ENCODE peak calls at places on chromosomes 5 and 9, in nine cellular contexts. One of them, this sample, is unnamed.

GRCh38 chr5:149442563-149443182 is 63.6 kb upstream of the IL17B start:
- DNase-seq in tibial nerve: peak
- DNase-seq in H1: peak
- DNase-seq in ovary: peak
- DNase-seq in A549: peak
- DNase-seq in stomach: peak
- DNase-seq in SK-N-SH: peak
- DNase-seq in transverse colon: peak
- DNase-seq in suprapubic skin: peak
- DNase-seq in this sample: peak

GRCh38 chr5:171309276-171309525 is 153 bp downstream of the TLX3 start:
- DNase-seq in tibial nerve: no peak
- DNase-seq in H1: no peak
- DNase-seq in ovary: no peak
- DNase-seq in A549: no peak
- DNase-seq in stomach: no peak
- DNase-seq in SK-N-SH: no peak
- DNase-seq in transverse colon: no peak
- DNase-seq in suprapubic skin: no peak
- DNase-seq in this sample: no peak

GRCh38 chr5:74903165-74903787 is 37.1 kb upstream of the FAM169A start:
- DNase-seq in tibial nerve: no peak
- DNase-seq in H1: peak
- DNase-seq in ovary: no peak
- DNase-seq in A549: peak
- DNase-seq in stomach: peak
- DNase-seq in SK-N-SH: peak
- DNase-seq in transverse colon: peak
- DNase-seq in suprapubic skin: no peak
- DNase-seq in this sample: no peak

GRCh38 chr5:53714324-53715010 is 154.0 kb downstream of the NDUFS4 start:
- DNase-seq in tibial nerve: no peak
- DNase-seq in H1: no peak
- DNase-seq in ovary: no peak
- DNase-seq in A549: peak
- DNase-seq in stomach: no peak
- DNase-seq in SK-N-SH: no peak
- DNase-seq in transverse colon: no peak
- DNase-seq in suprapubic skin: no peak
- DNase-seq in this sample: no peak

GRCh38 chr9:85704744-85705143 is 37.0 kb downstream of the AGTPBP1 start:
- DNase-seq in tibial nerve: no peak
- DNase-seq in H1: no peak
- DNase-seq in ovary: no peak
- DNase-seq in A549: no peak
- DNase-seq in stomach: no peak
- DNase-seq in SK-N-SH: no peak
- DNase-seq in transverse colon: no peak
- DNase-seq in suprapubic skin: no peak
- DNase-seq in this sample: no peak

GRCh38 chr5:177309351-177310191 is 2.1 kb downstream of the MXD3 start:
- DNase-seq in tibial nerve: no peak
- DNase-seq in H1: peak
- DNase-seq in ovary: no peak
- DNase-seq in A549: peak
- DNase-seq in stomach: peak
- DNase-seq in SK-N-SH: peak
- DNase-seq in transverse colon: peak
- DNase-seq in suprapubic skin: no peak
- DNase-seq in this sample: peak

GRCh38 chr5:58107704-58108103 is 352.2 kb downstream of the PLK2 start:
- DNase-seq in tibial nerve: no peak
- DNase-seq in H1: no peak
- DNase-seq in ovary: no peak
- DNase-seq in A549: no peak
- DNase-seq in stomach: no peak
- DNase-seq in SK-N-SH: no peak
- DNase-seq in transverse colon: no peak
- DNase-seq in suprapubic skin: no peak
- DNase-seq in this sample: no peak

GRCh38 chr9:85339337-85339736 is 402.4 kb downstream of the AGTPBP1 start:
- DNase-seq in tibial nerve: no peak
- DNase-seq in H1: no peak
- DNase-seq in ovary: no peak
- DNase-seq in A549: no peak
- DNase-seq in stomach: no peak
- DNase-seq in SK-N-SH: no peak
- DNase-seq in transverse colon: no peak
- DNase-seq in suprapubic skin: no peak
- DNase-seq in this sample: no peak

GRCh38 chr9:110142868-110143866 is 64.8 kb downstream of the C9orf152 start:
- DNase-seq in tibial nerve: no peak
- DNase-seq in H1: no peak
- DNase-seq in ovary: no peak
- DNase-seq in A549: peak
- DNase-seq in stomach: no peak
- DNase-seq in SK-N-SH: peak
- DNase-seq in transverse colon: no peak
- DNase-seq in suprapubic skin: no peak
- DNase-seq in this sample: no peak

GRCh38 chr5:147162740-147163139 is 72.1 kb upstream of the STK32A start:
- DNase-seq in tibial nerve: no peak
- DNase-seq in H1: no peak
- DNase-seq in ovary: no peak
- DNase-seq in A549: no peak
- DNase-seq in stomach: no peak
- DNase-seq in SK-N-SH: no peak
- DNase-seq in transverse colon: no peak
- DNase-seq in suprapubic skin: no peak
- DNase-seq in this sample: no peak

GRCh38 chr5:84634256-84634655 is 249.6 kb upstream of the EDIL3 start:
- DNase-seq in tibial nerve: no peak
- DNase-seq in H1: no peak
- DNase-seq in ovary: no peak
- DNase-seq in A549: no peak
- DNase-seq in stomach: no peak
- DNase-seq in SK-N-SH: no peak
- DNase-seq in transverse colon: no peak
- DNase-seq in suprapubic skin: no peak
- DNase-seq in this sample: no peak

GRCh38 chr9:71683598-71684235 is 84.6 kb downstream of the CEMIP2 start:
- DNase-seq in tibial nerve: peak
- DNase-seq in H1: peak
- DNase-seq in ovary: peak
- DNase-seq in A549: no peak
- DNase-seq in stomach: no peak
- DNase-seq in SK-N-SH: peak
- DNase-seq in transverse colon: no peak
- DNase-seq in suprapubic skin: no peak
- DNase-seq in this sample: no peak

GRCh38 chr5:73365301-73365853 is 83.2 kb downstream of the FOXD1 start:
- DNase-seq in tibial nerve: no peak
- DNase-seq in H1: no peak
- DNase-seq in ovary: no peak
- DNase-seq in A549: peak
- DNase-seq in stomach: no peak
- DNase-seq in SK-N-SH: no peak
- DNase-seq in transverse colon: no peak
- DNase-seq in suprapubic skin: no peak
- DNase-seq in this sample: no peak

GRCh38 chr9:35980289-35981011 is 22.5 kb upstream of the OR2S2 start:
- DNase-seq in tibial nerve: no peak
- DNase-seq in H1: no peak
- DNase-seq in ovary: no peak
- DNase-seq in A549: no peak
- DNase-seq in stomach: no peak
- DNase-seq in SK-N-SH: no peak
- DNase-seq in transverse colon: no peak
- DNase-seq in suprapubic skin: no peak
- DNase-seq in this sample: no peak

GRCh38 chr5:76602094-76602726 is 21.0 kb downstream of the F2RL2 start:
- DNase-seq in tibial nerve: no peak
- DNase-seq in H1: no peak
- DNase-seq in ovary: no peak
- DNase-seq in A549: peak
- DNase-seq in stomach: no peak
- DNase-seq in SK-N-SH: no peak
- DNase-seq in transverse colon: no peak
- DNase-seq in suprapubic skin: no peak
- DNase-seq in this sample: no peak

DNA sequence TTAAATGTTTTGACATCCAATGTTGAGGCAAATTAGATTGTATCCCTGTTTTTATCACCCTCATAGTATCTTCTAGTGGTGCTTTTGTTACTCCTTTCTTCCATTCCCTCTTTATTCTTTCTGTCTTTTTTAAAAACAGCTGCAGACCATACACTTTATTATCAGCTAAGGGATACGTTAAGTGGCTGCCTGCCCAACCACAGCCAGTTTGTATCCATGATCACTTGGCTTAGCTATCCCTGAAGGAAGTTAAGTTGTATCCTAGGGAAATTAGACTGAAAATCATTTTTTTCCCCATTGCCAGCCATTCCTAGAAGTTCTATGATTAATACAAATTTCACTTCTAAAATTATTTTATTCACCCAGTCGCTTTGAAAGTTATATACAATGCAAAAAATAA is 1032.7 kb downstream of the NR2F1-AS1 start:
- DNase-seq in tibial nerve: no peak
- DNase-seq in H1: no peak
- DNase-seq in ovary: no peak
- DNase-seq in A549: no peak
- DNase-seq in stomach: no peak
- DNase-seq in SK-N-SH: no peak
- DNase-seq in transverse colon: no peak
- DNase-seq in suprapubic skin: no peak
- DNase-seq in this sample: no peak
- TF ChIP-seq EP300 in tibial nerve: no peak
- TF ChIP-seq EP300 in H1: no peak
- TF ChIP-seq EP300 in ovary: no peak
- TF ChIP-seq EP300 in A549: no peak
- TF ChIP-seq EP300 in stomach: no peak
- TF ChIP-seq EP300 in SK-N-SH: no peak
- TF ChIP-seq EP300 in transverse colon: no peak
- TF ChIP-seq EP300 in suprapubic skin: no peak
- TF ChIP-seq EP300 in this sample: no peak

DNA sequence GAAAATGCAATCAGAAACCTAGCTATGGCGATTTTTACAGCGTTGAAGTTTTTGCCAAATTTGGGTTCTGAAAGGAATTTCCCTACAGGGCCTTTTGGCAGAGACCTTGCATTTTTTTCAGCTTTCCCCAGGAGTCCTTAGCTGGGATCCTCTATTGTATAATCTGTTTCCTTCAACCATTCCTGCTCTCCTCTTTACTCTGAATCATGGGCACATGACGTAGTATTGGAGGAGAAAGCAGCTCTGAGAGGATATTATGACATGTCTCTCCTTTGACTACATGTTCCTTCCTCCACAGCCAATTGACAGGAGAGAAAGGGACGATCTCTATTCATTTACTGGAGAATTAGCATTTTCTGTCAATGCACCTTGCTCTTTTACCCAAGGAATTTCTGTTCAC is 118.5 kb upstream of the ERCC6L2 start:
- DNase-seq in tibial nerve: peak
- DNase-seq in H1: no peak
- DNase-seq in ovary: no peak
- DNase-seq in A549: no peak
- DNase-seq in stomach: no peak
- DNase-seq in SK-N-SH: no peak
- DNase-seq in transverse colon: no peak
- DNase-seq in suprapubic skin: no peak
- DNase-seq in this sample: no peak
- TF ChIP-seq EP300 in tibial nerve: no peak
- TF ChIP-seq EP300 in H1: no peak
- TF ChIP-seq EP300 in ovary: no peak
- TF ChIP-seq EP300 in A549: no peak
- TF ChIP-seq EP300 in stomach: no peak
- TF ChIP-seq EP300 in SK-N-SH: no peak
- TF ChIP-seq EP300 in transverse colon: no peak
- TF ChIP-seq EP300 in suprapubic skin: no peak
- TF ChIP-seq EP300 in this sample: no peak

GRCh38 chr9:135032041-135032835 is 55.2 kb upstream of the OLFM1 start:
- DNase-seq in tibial nerve: no peak
- DNase-seq in H1: no peak
- DNase-seq in ovary: no peak
- DNase-seq in A549: no peak
- DNase-seq in stomach: no peak
- DNase-seq in SK-N-SH: no peak
- DNase-seq in transverse colon: no peak
- DNase-seq in suprapubic skin: no peak
- DNase-seq in this sample: peak

GRCh38 chr9:135032868-135033460 is 54.5 kb upstream of the OLFM1 start:
- DNase-seq in tibial nerve: no peak
- DNase-seq in H1: no peak
- DNase-seq in ovary: no peak
- DNase-seq in A549: no peak
- DNase-seq in stomach: no peak
- DNase-seq in SK-N-SH: no peak
- DNase-seq in transverse colon: no peak
- DNase-seq in suprapubic skin: peak
- DNase-seq in this sample: peak

GRCh38 chr9:135035781-135036760 is 51.4 kb upstream of the OLFM1 start:
- DNase-seq in tibial nerve: no peak
- DNase-seq in H1: no peak
- DNase-seq in ovary: no peak
- DNase-seq in A549: no peak
- DNase-seq in stomach: peak
- DNase-seq in SK-N-SH: no peak
- DNase-seq in transverse colon: no peak
- DNase-seq in suprapubic skin: peak
- DNase-seq in this sample: peak

GRCh38 chr9:135033487-135033886 is 54.0 kb upstream of the OLFM1 start:
- DNase-seq in tibial nerve: no peak
- DNase-seq in H1: no peak
- DNase-seq in ovary: no peak
- DNase-seq in A549: no peak
- DNase-seq in stomach: no peak
- DNase-seq in SK-N-SH: no peak
- DNase-seq in transverse colon: no peak
- DNase-seq in suprapubic skin: no peak
- DNase-seq in this sample: peak

DNA sequence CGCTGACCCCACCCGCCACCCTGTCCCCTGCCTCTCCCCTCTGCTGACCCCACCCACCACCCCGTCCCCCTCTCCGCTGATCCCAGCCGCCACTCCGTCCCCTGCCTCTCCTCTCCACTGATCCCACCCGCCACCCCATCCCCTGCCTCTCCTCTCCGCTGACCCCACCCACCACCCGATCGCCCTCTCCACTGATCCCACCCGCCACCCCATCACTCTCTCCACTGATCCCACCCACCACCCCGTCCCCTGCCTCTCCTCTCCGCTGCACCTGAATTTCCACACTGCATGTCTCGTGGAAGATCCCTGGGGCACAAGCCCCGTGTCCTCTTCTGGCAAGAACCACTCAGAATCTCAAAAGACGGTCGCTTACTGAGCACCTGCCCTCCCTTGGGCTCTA is 53.4 kb upstream of the OLFM1 start:
- DNase-seq in tibial nerve: no peak
- DNase-seq in H1: no peak
- DNase-seq in ovary: no peak
- DNase-seq in A549: no peak
- DNase-seq in stomach: no peak
- DNase-seq in SK-N-SH: no peak
- DNase-seq in transverse colon: no peak
- DNase-seq in suprapubic skin: peak
- DNase-seq in this sample: peak
- TF ChIP-seq EP300 in tibial nerve: no peak
- TF ChIP-seq EP300 in H1: no peak
- TF ChIP-seq EP300 in ovary: no peak
- TF ChIP-seq EP300 in A549: no peak
- TF ChIP-seq EP300 in stomach: no peak
- TF ChIP-seq EP300 in SK-N-SH: no peak
- TF ChIP-seq EP300 in transverse colon: no peak
- TF ChIP-seq EP300 in suprapubic skin: no peak
- TF ChIP-seq EP300 in this sample: no peak

GRCh38 chr9:106920701-106921283 is 57.8 kb downstream of the ZNF462 start:
- DNase-seq in tibial nerve: no peak
- DNase-seq in H1: no peak
- DNase-seq in ovary: no peak
- DNase-seq in A549: no peak
- DNase-seq in stomach: peak
- DNase-seq in SK-N-SH: no peak
- DNase-seq in transverse colon: peak
- DNase-seq in suprapubic skin: no peak
- DNase-seq in this sample: no peak
- TF ChIP-seq EP300 in tibial nerve: peak
- TF ChIP-seq EP300 in H1: no peak
- TF ChIP-seq EP300 in ovary: no peak
- TF ChIP-seq EP300 in A549: no peak
- TF ChIP-seq EP300 in stomach: no peak
- TF ChIP-seq EP300 in SK-N-SH: no peak
- TF ChIP-seq EP300 in transverse colon: no peak
- TF ChIP-seq EP300 in suprapubic skin: no peak
- TF ChIP-seq EP300 in this sample: no peak

This sample was measured in sigmoid colon.